ENCODE peak calls at places on chromosomes 2 and 18, in six cellular contexts. Q is uterus, T is GM12891, D is HCT116, K is IMR-90, S is body of pancreas. G is an unnamed sample.

GRCh38 chr2:191869781-191870180 is 22.9 kb upstream of the CAVIN2 start:
- DNase-seq in D (no peak), S (no peak), K (no peak), T (no peak), Q (no peak), G (no peak)

GRCh38 chr2:45105050-45105582 is 95.9 kb upstream of the SIX2 start:
- DNase-seq in T (no peak), K (no peak), S (no peak), D (no peak), Q (no peak), G (no peak)

GRCh38 chr18:56112013-56112749 is 524.2 kb upstream of the TCF4 start:
- DNase-seq in T (peak; percentile 9), Q (no peak), S (no peak), K (peak; percentile 75), D (no peak), G (no peak)

GRCh38 chr2:173854840-173855239 is 110.3 kb downstream of the SP3 start:
- DNase-seq in T (no peak), S (no peak), K (peak; percentile 58), D (no peak), Q (peak; percentile 36), G (no peak)

GRCh38 chr2:68775272-68775847 is 40.7 kb downstream of the ARHGAP25 start:
- DNase-seq in S (no peak), Q (no peak), D (no peak), T (no peak), K (no peak), G (no peak)

GRCh38 chr2:34105015-34105767 is 506.1 kb upstream of the FAM98A start:
- DNase-seq in T (no peak), Q (no peak), K (peak; percentile 83), S (no peak), D (no peak), G (peak; percentile 16)

GRCh38 chr2:111659361-111660281 is 224.4 kb downstream of the ANAPC1 start:
- DNase-seq in T (no peak), K (peak; percentile 85), Q (peak; percentile 39), D (peak; percentile 48), S (peak; percentile 72), G (peak; percentile 71)

GRCh38 chr18:5285326-5285725 is 10.2 kb downstream of the ZBTB14 start:
- DNase-seq in S (no peak), T (no peak), K (no peak), Q (no peak), D (no peak), G (no peak)

GRCh38 chr2:202609381-202610145 is 25.2 kb upstream of the FAM117B start:
- DNase-seq in S (no peak), D (no peak), T (no peak), Q (no peak), K (no peak), G (no peak)

GRCh38 chr2:173884403-173884802 is 80.8 kb downstream of the SP3 start:
- DNase-seq in Q (peak; percentile 48), D (peak; percentile 47), S (peak; percentile 70), K (peak; percentile 32), T (no peak), G (peak; percentile 12)

GRCh38 chr2:175207741-175208438 is 26.4 kb upstream of the ATP5MC3 start:
- DNase-seq in T (no peak), S (peak; percentile 74), Q (no peak), K (no peak), D (no peak), G (no peak)

GRCh38 chr2:64732153-64732552 is 78.4 kb upstream of the SERTAD2 start:
- DNase-seq in S (no peak), K (no peak), Q (no peak), D (no peak), T (no peak), G (no peak)

GRCh38 chr2:68253211-68254068 is 1.1 kb upstream of the PPP3R1 start:
- DNase-seq in Q (no peak), K (peak; percentile 30), D (no peak), S (no peak), T (no peak), G (no peak)

GRCh38 chr18:616380-616995 is 19.7 kb downstream of the CLUL1 start:
- DNase-seq in S (peak; percentile 16), T (no peak), Q (no peak), K (peak; percentile 58), D (peak; percentile 35), G (no peak)

GRCh38 chr18:614193-614592 is 17.4 kb downstream of the CLUL1 start:
- DNase-seq in Q (no peak), S (no peak), T (no peak), D (no peak), K (no peak), G (no peak)

GRCh38 chr18:614980-615607 is 18.3 kb downstream of the CLUL1 start:
- DNase-seq in K (no peak), D (no peak), T (no peak), Q (no peak), S (no peak), G (no peak)

GRCh38 chr18:617970-618504 is 21.2 kb downstream of the CLUL1 start:
- DNase-seq in Q (no peak), K (no peak), T (no peak), D (no peak), S (no peak), G (no peak)

DNA sequence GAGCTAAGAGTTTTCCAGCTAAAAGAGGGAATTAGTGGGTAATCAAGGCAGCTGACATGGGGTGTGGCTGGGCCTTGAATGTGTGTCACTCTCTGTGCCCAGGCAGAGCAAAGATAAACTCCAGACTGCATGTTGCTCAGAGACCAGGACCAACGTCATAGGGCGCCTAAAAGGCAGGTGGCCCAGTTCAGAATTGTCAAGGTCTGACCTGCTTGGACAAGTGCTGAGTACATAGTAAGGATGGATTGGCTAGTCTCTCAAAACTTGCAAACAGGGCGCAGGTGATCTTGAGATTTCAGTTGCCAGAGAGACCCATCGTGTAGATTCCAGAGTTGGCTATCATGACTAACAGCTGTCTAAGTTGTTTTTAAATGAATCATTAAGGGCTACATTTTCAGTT is 19.0 kb downstream of the CLUL1 start:
- DNase-seq in T (no peak), S (peak; percentile 75), D (no peak), K (no peak), Q (no peak), G (no peak)
- TF ChIP-seq POLR2A in T (no peak), S (no peak), D (no peak), K (no peak), Q (no peak), G (no peak)

GRCh38 chr2:152098798-152099654 is at the start of gene CACNB4:
- DNase-seq in D (no peak), S (peak; percentile 18), K (no peak), Q (no peak), T (peak; percentile 50), G (peak; percentile 26)
- TF ChIP-seq POLR2A in D (no peak), S (no peak), K (no peak), Q (no peak), T (peak; percentile 18), G (no peak)

DNA sequence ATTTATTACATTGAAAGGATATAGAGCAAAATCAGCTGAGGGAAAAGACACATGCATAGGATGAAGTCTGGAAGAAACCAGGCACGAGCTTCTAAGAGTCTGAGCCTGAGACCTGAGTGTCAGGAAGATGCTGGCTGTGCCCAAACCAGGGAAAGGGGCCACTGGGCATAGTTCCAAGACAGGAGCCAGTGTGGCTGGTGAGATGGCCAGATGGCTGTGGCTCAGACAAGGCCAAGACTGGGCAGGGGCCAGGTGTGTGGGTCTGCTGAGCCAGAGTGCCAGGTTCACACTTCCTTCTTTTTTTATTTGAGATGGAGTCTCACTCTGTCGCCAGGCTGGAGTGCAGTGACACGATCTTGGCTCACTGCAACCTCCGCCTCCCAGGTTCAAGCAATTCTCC is 95.5 kb upstream of the ATG16L1 start:
- DNase-seq in S (no peak), Q (no peak), D (no peak), T (no peak), K (no peak), G (no peak)
- TF ChIP-seq POLR2A in S (no peak), Q (no peak), D (no peak), T (no peak), K (no peak), G (no peak)

DNA sequence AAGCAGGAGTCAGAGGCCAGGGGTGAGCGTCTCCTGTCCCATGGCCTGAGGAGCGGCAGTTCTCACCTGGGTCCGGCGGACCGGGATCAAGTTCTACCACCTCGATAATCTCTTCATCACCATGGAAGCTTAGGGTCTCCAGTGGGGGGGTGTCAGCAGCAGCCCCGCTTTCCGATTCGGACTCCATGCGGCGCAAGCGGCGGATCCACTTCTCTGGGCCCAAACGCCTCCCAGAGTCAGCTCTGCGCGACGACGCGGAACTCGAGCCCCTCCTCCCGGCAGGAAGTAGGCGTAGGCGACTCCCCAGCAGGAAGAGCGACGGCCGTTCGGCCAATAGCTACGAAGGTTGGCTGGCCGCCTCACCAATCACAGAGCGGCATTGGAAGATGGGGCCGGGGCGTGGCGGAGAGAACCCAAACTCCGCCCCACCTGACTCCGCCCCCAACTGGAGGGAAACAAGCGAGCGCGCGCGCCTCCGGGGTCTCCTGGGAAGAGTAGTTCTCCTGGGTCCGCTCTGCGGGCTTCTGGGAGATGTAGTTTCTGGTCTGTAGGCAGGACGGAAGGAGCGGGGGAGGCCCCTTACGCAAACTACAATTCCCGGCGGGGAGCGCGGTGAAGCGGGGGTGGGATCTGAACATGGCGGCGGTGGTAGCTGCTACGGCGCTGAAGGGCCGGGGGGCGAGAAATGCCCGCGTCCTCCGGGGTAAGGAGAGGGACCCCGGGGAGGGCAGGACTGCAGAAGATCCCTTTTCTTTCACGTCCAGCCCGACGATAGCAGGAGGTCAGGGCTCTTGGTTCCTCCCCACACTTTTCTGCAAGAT is at the start of the genes AAMP and PNKD:
- DNase-seq in T (peak; percentile 99), S (peak; percentile 100), K (peak; percentile 99), D (peak; percentile 98), Q (peak; percentile 100), G (peak; percentile 96)
- TF ChIP-seq POLR2A in T (peak; percentile 73), S (peak; percentile 54), K (peak; percentile 93), D (peak; percentile 66), Q (peak; percentile 83), G (peak; percentile 75)

GRCh38 chr2:28626891-28627421 is 124.7 kb upstream of the PPP1CB start:
- DNase-seq in D (no peak), T (no peak), Q (peak; percentile 84), K (peak; percentile 77), S (no peak), G (no peak)

GRCh38 chr2:28626376-28626775 is 125.3 kb upstream of the PPP1CB start:
- DNase-seq in Q (no peak), T (no peak), K (no peak), D (no peak), S (no peak), G (no peak)

GRCh38 chr2:28623582-28624405 is 127.8 kb upstream of the PPP1CB start:
- DNase-seq in Q (no peak), K (no peak), D (no peak), S (no peak), T (no peak), G (no peak)

GRCh38 chr2:28624436-28624797 is 127.2 kb upstream of the PPP1CB start:
- DNase-seq in K (no peak), D (no peak), T (no peak), Q (no peak), S (no peak), G (no peak)

GRCh38 chr2:28624798-28625701 is 126.6 kb upstream of the PPP1CB start:
- DNase-seq in Q (peak; percentile 70), D (no peak), K (peak; percentile 63), S (peak; percentile 90), T (peak; percentile 40), G (no peak)
- TF ChIP-seq POLR2A in Q (no peak), D (no peak), K (no peak), S (no peak), T (no peak), G (no peak)